ENCODE peak calls at places on chromosome 17, in five cellular contexts. One of them, this sample, is unnamed.

GRCh38 chr17:46151762-46152161 is 41.5 kb downstream of the KANSL1 start:
- DNase-seq in SK-N-SH: no peak
- DNase-seq in IMR-90: peak; percentile 34
- DNase-seq in GM12878: no peak
- DNase-seq in K562: no peak
- DNase-seq in this sample: no peak

GRCh38 chr17:17782425-17783120 is 54.2 kb downstream of the SREBF1 start:
- DNase-seq in IMR-90: no peak
- DNase-seq in GM12878: no peak
- DNase-seq in SK-N-SH: peak; percentile 75
- DNase-seq in K562: peak; percentile 47
- DNase-seq in this sample: no peak

GRCh38 chr17:77213778-77214132 is 73.0 kb downstream of the SEC14L1 start:
- DNase-seq in SK-N-SH: peak; percentile 42
- DNase-seq in K562: no peak
- DNase-seq in IMR-90: no peak
- DNase-seq in GM12878: no peak
- DNase-seq in this sample: no peak

GRCh38 chr17:77879226-77879895 is 79.1 kb upstream of the TNRC6C start:
- DNase-seq in SK-N-SH: no peak
- DNase-seq in IMR-90: no peak
- DNase-seq in GM12878: no peak
- DNase-seq in K562: no peak
- DNase-seq in this sample: no peak

GRCh38 chr17:68344701-68345136 is 53.4 kb downstream of the ARSG start:
- DNase-seq in K562: no peak
- DNase-seq in SK-N-SH: no peak
- DNase-seq in IMR-90: no peak
- DNase-seq in GM12878: no peak
- DNase-seq in this sample: no peak

GRCh38 chr17:31754239-31754945 is 104.7 kb downstream of the COPRS start:
- DNase-seq in K562: no peak
- DNase-seq in SK-N-SH: no peak
- DNase-seq in GM12878: no peak
- DNase-seq in IMR-90: peak; percentile 99
- DNase-seq in this sample: peak; percentile 41

GRCh38 chr17:19328441-19329061 is 34.0 kb downstream of the B9D1 start:
- DNase-seq in SK-N-SH: no peak
- DNase-seq in IMR-90: no peak
- DNase-seq in GM12878: no peak
- DNase-seq in K562: no peak
- DNase-seq in this sample: no peak

GRCh38 chr17:38663125-38663751 is 11.5 kb downstream of the EPOP start:
- DNase-seq in IMR-90: peak; percentile 29
- DNase-seq in GM12878: no peak
- DNase-seq in K562: peak; percentile 65
- DNase-seq in SK-N-SH: peak; percentile 88
- DNase-seq in this sample: peak; percentile 88

GRCh38 chr17:76679242-76679641 is 31.5 kb downstream of the MXRA7 start:
- DNase-seq in GM12878: no peak
- DNase-seq in K562: no peak
- DNase-seq in IMR-90: no peak
- DNase-seq in SK-N-SH: no peak
- DNase-seq in this sample: no peak

GRCh38 chr17:5118219-5118618 is 2.4 kb downstream of the USP6 start:
- DNase-seq in GM12878: no peak
- DNase-seq in IMR-90: no peak
- DNase-seq in SK-N-SH: no peak
- DNase-seq in K562: no peak
- DNase-seq in this sample: no peak

GRCh38 chr17:16086957-16087356 is 87.3 kb downstream of the TTC19 start:
- DNase-seq in K562: no peak
- DNase-seq in IMR-90: no peak
- DNase-seq in SK-N-SH: no peak
- DNase-seq in GM12878: no peak
- DNase-seq in this sample: no peak

GRCh38 chr17:16080366-16080765 is 80.7 kb downstream of the TTC19 start:
- DNase-seq in GM12878: no peak
- DNase-seq in IMR-90: no peak
- DNase-seq in SK-N-SH: no peak
- DNase-seq in K562: no peak
- DNase-seq in this sample: no peak

GRCh38 chr17:16083223-16083622 is 83.6 kb downstream of the TTC19 start:
- DNase-seq in SK-N-SH: no peak
- DNase-seq in IMR-90: no peak
- DNase-seq in GM12878: no peak
- DNase-seq in K562: no peak
- DNase-seq in this sample: no peak

GRCh38 chr17:16081507-16082087 is 82.0 kb downstream of the TTC19 start:
- DNase-seq in SK-N-SH: no peak
- DNase-seq in GM12878: no peak
- DNase-seq in K562: no peak
- DNase-seq in IMR-90: no peak
- DNase-seq in this sample: no peak

GRCh38 chr17:16085066-16085699 is 85.6 kb downstream of the TTC19 start:
- DNase-seq in SK-N-SH: no peak
- DNase-seq in GM12878: no peak
- DNase-seq in IMR-90: peak; percentile 89
- DNase-seq in K562: no peak
- DNase-seq in this sample: no peak
- TF ChIP-seq SMC3 in SK-N-SH: no peak
- TF ChIP-seq SMC3 in GM12878: no peak
- TF ChIP-seq SMC3 in IMR-90: no peak
- TF ChIP-seq SMC3 in K562: no peak
- TF ChIP-seq SMC3 in this sample: no peak

DNA sequence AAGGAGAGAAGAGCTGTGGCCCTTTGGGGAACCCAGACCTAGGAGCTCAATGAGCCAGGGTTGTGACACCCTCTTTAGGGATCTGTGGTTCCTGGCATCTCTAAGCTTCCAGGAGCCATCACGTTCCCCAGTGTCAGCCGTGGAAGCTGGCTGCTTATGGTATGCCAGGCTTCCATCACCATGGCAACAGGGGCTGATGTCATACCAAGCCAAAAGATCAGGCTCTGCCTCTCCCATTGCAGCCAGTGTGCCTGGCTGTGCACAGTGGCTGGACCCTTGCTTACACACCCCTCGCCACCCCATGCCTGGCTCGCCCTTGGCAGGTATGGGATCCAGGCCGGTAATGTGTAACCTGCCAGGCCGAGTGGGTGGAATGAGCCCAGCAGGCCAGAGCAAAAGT is 91.1 kb downstream of the SSH2 start:
- DNase-seq in IMR-90: peak; percentile 44
- DNase-seq in SK-N-SH: peak; percentile 62
- DNase-seq in GM12878: no peak
- DNase-seq in K562: no peak
- DNase-seq in this sample: no peak
- TF ChIP-seq SMC3 in IMR-90: no peak
- TF ChIP-seq SMC3 in SK-N-SH: no peak
- TF ChIP-seq SMC3 in GM12878: no peak
- TF ChIP-seq SMC3 in K562: no peak
- TF ChIP-seq SMC3 in this sample: no peak

DNA sequence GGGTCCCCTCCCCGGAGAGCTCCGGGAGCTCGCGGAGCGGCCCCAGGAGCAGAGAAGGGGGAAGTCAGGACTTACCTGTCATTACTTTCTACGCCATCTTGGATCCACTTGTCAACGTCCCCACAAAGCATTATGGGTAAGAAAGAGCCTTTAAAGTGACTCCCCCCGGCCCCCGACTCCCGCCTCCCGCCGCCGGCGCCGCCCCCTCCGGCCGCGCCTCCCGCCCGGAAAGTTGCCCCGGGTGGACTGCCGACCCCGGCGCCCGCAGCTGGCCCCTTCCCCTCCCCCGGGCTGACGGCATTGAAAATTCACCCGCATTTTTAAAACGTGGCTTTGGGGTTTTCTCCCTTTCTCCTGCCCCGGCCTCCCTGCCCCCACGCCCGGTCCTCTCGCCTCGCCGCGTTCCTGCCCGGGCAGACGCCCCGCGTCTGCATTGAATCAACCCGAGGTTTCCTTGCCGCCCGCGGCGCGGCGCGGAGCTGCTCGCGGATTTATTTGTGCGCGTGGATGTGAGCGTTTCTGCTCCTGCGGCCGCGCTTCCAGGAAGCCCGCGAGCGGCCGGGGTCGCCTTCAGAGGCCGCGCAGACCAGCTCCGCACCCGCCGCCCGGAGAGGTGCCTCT is at the start of gene HELZ:
- DNase-seq in IMR-90: peak; percentile 83
- DNase-seq in K562: peak; percentile 87
- DNase-seq in GM12878: peak; percentile 25
- DNase-seq in SK-N-SH: peak; percentile 98
- DNase-seq in this sample: peak; percentile 88
- TF ChIP-seq SMC3 in IMR-90: no peak
- TF ChIP-seq SMC3 in K562: no peak
- TF ChIP-seq SMC3 in GM12878: no peak
- TF ChIP-seq SMC3 in SK-N-SH: no peak
- TF ChIP-seq SMC3 in this sample: no peak

GRCh38 chr17:28807925-28808641 is 34.5 kb downstream of the FAM222B start:
- DNase-seq in K562: no peak
- DNase-seq in IMR-90: peak; percentile 92
- DNase-seq in GM12878: no peak
- DNase-seq in SK-N-SH: no peak
- DNase-seq in this sample: peak; percentile 57
- TF ChIP-seq SMC3 in K562: no peak
- TF ChIP-seq SMC3 in IMR-90: no peak
- TF ChIP-seq SMC3 in GM12878: no peak
- TF ChIP-seq SMC3 in SK-N-SH: no peak
- TF ChIP-seq SMC3 in this sample: no peak

GRCh38 chr17:43753488-43754129 is 5.0 kb downstream of the SOST start:
- DNase-seq in GM12878: peak; percentile 41
- DNase-seq in IMR-90: peak; percentile 20
- DNase-seq in K562: peak; percentile 44
- DNase-seq in SK-N-SH: no peak
- DNase-seq in this sample: no peak

GRCh38 chr17:43754947-43755346 is 3.6 kb downstream of the SOST start:
- DNase-seq in SK-N-SH: no peak
- DNase-seq in K562: no peak
- DNase-seq in GM12878: no peak
- DNase-seq in IMR-90: no peak
- DNase-seq in this sample: no peak

GRCh38 chr17:43756176-43756575 is 2.4 kb downstream of the SOST start:
- DNase-seq in IMR-90: no peak
- DNase-seq in K562: no peak
- DNase-seq in SK-N-SH: no peak
- DNase-seq in GM12878: no peak
- DNase-seq in this sample: no peak

GRCh38 chr17:43757171-43757660 is 1.4 kb downstream of the SOST start:
- DNase-seq in SK-N-SH: no peak
- DNase-seq in K562: no peak
- DNase-seq in IMR-90: no peak
- DNase-seq in GM12878: no peak
- DNase-seq in this sample: no peak

GRCh38 chr17:43755389-43755875 is 3.2 kb downstream of the SOST start:
- DNase-seq in K562: no peak
- DNase-seq in SK-N-SH: no peak
- DNase-seq in GM12878: no peak
- DNase-seq in IMR-90: peak; percentile 45
- DNase-seq in this sample: no peak
- TF ChIP-seq SMC3 in K562: no peak
- TF ChIP-seq SMC3 in SK-N-SH: no peak
- TF ChIP-seq SMC3 in GM12878: no peak
- TF ChIP-seq SMC3 in IMR-90: no peak
- TF ChIP-seq SMC3 in this sample: no peak